ENCODE peak calls at places on chromosome 2, in ten cellular contexts. A is cardiac muscle cell, N is upper lobe of right lung, Q is mesothelial cell of epicardium, G is esophagus squamous epithelium, W is lower leg skin, K is tibial artery, L is body of pancreas, M is endothelial cell, E is IMR-90. V is an unnamed sample.
A peak's percentile ranks its signal among the peaks of the same experiment; 100 is the strongest.

GRCh38 chr2:227939271-227940027 is 68.0 kb downstream of the DAW1 start:
- DNase-seq in A (peak; percentile 72), N (no peak), Q (no peak), G (no peak), W (no peak), K (no peak), L (no peak), M (no peak), E (peak; percentile 15), V (peak; percentile 7)

GRCh38 chr2:234025475-234025874 is 25.0 kb upstream of the SPP2 start:
- DNase-seq in A (no peak), N (no peak), Q (no peak), G (no peak), W (no peak), K (no peak), L (no peak), M (no peak), E (no peak), V (no peak)

GRCh38 chr2:118479020-118479419 is 368.4 kb downstream of the EN1 start:
- DNase-seq in A (no peak), N (no peak), Q (no peak), G (no peak), W (no peak), K (no peak), L (no peak), M (no peak), E (no peak), V (no peak)

GRCh38 chr2:171410624-171411023 is 23.2 kb downstream of the METTL8 start:
- DNase-seq in A (no peak), N (no peak), Q (no peak), G (no peak), W (no peak), K (no peak), L (no peak), M (no peak), E (no peak), V (no peak)

GRCh38 chr2:168773719-168774521 is 28.5 kb upstream of the NOSTRIN start:
- DNase-seq in A (peak; percentile 89), N (peak; percentile 75), Q (no peak), G (no peak), W (no peak), K (no peak), L (peak; percentile 80), M (peak; percentile 75), E (peak; percentile 67), V (peak; percentile 50)

GRCh38 chr2:30177861-30178465 is 31.2 kb downstream of the YPEL5 start:
- DNase-seq in A (no peak), N (no peak), Q (no peak), G (no peak), W (peak; percentile 65), K (no peak), L (no peak), M (no peak), E (no peak), V (no peak)

GRCh38 chr2:36469701-36470100 is 114.1 kb downstream of the CRIM1 start:
- DNase-seq in A (no peak), N (no peak), Q (no peak), G (no peak), W (no peak), K (no peak), L (no peak), M (no peak), E (no peak), V (no peak)

GRCh38 chr2:216857131-216857550 is 2.7 kb downstream of the TNP1 start:
- DNase-seq in A (no peak), N (no peak), Q (no peak), G (no peak), W (no peak), K (no peak), L (no peak), M (no peak), E (peak; percentile 84), V (peak; percentile 60)

DNA sequence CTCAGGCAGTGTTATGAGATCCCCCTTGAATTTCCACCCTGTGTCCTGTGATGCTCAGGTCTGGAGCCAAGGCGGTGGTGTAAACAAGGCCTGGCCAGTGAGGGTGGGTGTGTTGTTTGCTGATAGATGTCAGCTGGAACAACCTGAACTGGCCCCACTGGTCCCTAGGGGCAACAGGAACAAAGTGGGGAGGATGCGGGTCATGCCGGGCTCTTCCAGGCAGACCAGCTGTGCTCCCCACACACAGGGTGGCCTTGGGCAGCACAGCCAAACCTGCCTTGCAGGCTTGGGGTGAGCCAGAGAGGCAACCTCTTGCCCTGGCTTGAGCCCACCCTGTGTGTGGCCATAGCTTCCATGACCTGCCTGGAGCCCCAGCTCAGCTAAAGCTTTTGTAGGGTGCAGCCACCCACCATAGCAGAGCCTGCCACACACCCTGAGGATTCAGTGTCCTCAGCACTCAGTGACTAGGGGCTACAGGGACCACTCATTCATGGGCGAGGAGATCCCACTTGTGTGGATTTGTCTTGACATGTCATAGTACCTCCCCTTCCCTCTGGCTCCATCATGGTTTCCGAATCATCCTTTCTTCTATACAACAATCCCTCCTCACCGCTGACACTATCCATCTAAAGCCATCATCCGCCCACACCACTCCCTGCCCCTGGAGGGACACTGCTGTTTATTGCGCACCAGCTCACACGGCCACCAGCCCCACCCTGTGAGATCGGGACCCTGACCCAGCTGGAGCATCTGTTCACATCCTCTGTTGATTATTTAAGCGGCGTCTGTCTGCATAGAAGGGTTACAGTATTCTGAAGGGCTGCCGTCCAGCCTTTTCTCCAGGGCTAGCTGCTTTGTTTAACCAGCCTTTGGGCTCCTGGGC is 268.8 kb downstream of the CYP26B1 start:
- DNase-seq in A (no peak), N (no peak), Q (no peak), G (no peak), W (peak; percentile 50), K (no peak), L (no peak), M (no peak), E (no peak), V (no peak)
- TF ChIP-seq CTCF in A (no peak), N (no peak), Q (no peak), G (no peak), W (no peak), K (no peak), L (no peak), M (no peak), E (no peak), V (no peak)

GRCh38 chr2:27687232-27687631 is 23.5 kb downstream of the SLC4A1AP start:
- DNase-seq in A (no peak), N (no peak), Q (no peak), G (no peak), W (no peak), K (no peak), L (no peak), M (no peak), E (no peak), V (no peak)

GRCh38 chr2:27685577-27685976 is 21.9 kb downstream of the SLC4A1AP start:
- DNase-seq in A (no peak), N (no peak), Q (no peak), G (no peak), W (no peak), K (no peak), L (no peak), M (no peak), E (no peak), V (no peak)

GRCh38 chr2:27680571-27680970 is 16.9 kb downstream of the SLC4A1AP start:
- DNase-seq in A (no peak), N (no peak), Q (no peak), G (no peak), W (no peak), K (no peak), L (no peak), M (no peak), E (no peak), V (no peak)

GRCh38 chr2:27681844-27682243 is 18.2 kb downstream of the SLC4A1AP start:
- DNase-seq in A (peak; percentile 49), N (no peak), Q (no peak), G (no peak), W (no peak), K (no peak), L (no peak), M (no peak), E (peak; percentile 51), V (no peak)

DNA sequence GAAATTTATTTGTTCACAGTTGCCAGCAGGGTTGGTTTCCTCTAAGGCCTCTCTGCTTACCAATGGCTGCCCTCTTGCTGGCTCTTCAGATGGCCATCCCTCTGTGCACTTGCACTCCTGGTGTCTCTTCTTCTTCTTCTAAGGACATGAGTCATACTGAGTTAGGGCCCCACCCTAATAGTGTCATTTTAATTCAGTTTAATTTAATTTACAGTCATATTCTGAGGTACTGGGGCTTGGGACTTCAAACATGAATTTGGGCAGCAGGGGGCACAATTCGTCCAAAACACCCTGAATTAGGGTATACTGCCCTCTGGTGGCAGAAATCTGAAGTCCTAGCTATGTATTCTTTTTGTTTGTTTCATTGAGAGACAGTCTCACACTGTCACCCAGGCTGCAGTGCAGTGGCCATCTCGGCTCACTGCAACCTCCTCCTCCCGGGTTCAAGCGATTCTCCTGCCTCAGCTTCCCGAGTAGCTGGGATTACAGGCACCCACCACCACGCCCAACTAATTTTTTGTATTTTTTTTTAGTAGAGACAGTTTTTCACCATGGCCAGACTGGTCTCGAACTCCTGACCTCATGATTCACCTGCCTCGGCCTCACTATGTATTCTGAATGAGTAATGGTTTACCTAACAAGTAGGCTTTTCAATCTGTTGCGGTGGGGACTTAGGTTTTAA is 19.8 kb downstream of the SLC4A1AP start:
- DNase-seq in A (peak; percentile 93), N (no peak), Q (peak; percentile 84), G (peak; percentile 6), W (peak; percentile 88), K (peak; percentile 76), L (peak; percentile 82), M (peak; percentile 91), E (peak; percentile 90), V (peak; percentile 98)
- TF ChIP-seq CTCF in A (peak; percentile 88), N (peak; percentile 97), Q (peak; percentile 99), G (peak; percentile 96), W (no peak), K (peak; percentile 78), L (peak; percentile 99), M (peak; percentile 100), E (peak; percentile 99), V (peak; percentile 100)

DNA sequence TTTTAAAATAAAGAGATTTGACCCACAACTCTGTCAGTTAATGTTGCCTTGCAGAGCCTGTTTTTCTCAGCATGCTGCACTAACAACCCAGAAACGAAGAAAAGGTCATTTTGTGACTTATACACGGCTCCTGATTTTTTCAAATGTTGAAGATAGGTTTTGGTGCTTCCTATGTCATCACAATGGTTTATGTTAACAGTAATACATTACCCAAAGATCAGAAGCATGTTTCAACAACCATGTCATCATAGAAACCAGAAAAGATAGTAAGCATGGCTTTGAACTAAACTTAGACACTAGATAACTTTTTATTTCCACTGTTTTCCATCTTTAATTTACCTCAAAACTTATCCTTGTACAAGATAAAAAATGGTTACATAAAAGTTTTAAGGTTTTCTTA is 10.1 kb downstream of the BAZ2B start:
- DNase-seq in A (peak; percentile 17), N (no peak), Q (no peak), G (no peak), W (no peak), K (no peak), L (no peak), M (no peak), E (peak; percentile 63), V (no peak)
- TF ChIP-seq CTCF in A (no peak), N (no peak), Q (no peak), G (no peak), W (no peak), K (no peak), L (no peak), M (no peak), E (no peak), V (no peak)

DNA sequence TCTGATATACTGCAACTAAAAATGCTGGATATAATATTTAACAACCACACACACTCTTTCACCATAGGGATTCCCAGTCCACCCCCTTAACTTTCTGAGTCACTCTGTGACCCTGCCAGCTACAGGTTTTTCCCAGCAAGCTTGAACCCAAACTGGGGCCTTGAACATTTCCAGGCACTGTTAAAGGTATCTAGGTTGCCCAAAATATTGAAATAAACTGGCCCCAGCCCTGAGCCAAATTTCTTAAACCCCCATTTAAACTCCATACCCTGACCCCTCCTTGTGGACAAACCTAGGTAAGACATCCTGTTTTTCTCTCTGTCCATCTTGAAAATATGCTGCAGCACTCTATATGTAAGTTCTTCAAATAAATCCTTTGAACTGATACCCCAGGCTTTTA is 19.7 kb upstream of the DCTN1 start:
- DNase-seq in A (peak; percentile 56), N (no peak), Q (no peak), G (no peak), W (no peak), K (no peak), L (no peak), M (no peak), E (peak; percentile 40), V (no peak)
- TF ChIP-seq CTCF in A (peak; percentile 55), N (peak; percentile 58), Q (peak; percentile 61), G (peak; percentile 18), W (no peak), K (no peak), L (peak; percentile 49), M (peak; percentile 86), E (peak; percentile 53), V (peak; percentile 67)